ENCODE peak calls at places on chromosomes 13 and 19, in eight cellular contexts. A is stimulated activated CD4-positive, alpha-beta T cell treated with anti-CD3 and anti-CD28 coated beads, Interleukin-12 subunit alpha, Interleukin-12 subunit beta, amount 100 ng/mL, for 4 hours; E is uterus; K is neuronal stem cell; Z is germinal center; C is stimulated activated CD8-positive, alpha-beta memory T cell treated with anti-CD3 and anti-CD28 coated beads, Interleukin-15, amount 100 ng/mL, for 4 hours; H is fibroblast of pulmonary artery; Q is NCI-H1105. L is an unnamed sample.
A peak's percentile ranks its signal among the peaks of the same experiment; 100 is the strongest.

GRCh38 chr13:78586706-78587105 is 16.6 kb downstream of the POU4F1 start:
- DNase-seq in A (no peak), E (no peak), K (peak; percentile 61), Z (peak; percentile 42), C (no peak), H (no peak), Q (no peak), L (no peak)

GRCh38 chr19:49599378-49600298 is 8.7 kb downstream of the PRR12 start:
- DNase-seq in A (no peak), E (no peak), K (no peak), Z (no peak), C (no peak), H (no peak), Q (no peak), L (no peak)

GRCh38 chr19:40724315-40724714 is 7.4 kb downstream of the ITPKC start:
- DNase-seq in A (no peak), E (no peak), K (no peak), Z (no peak), C (no peak), H (no peak), Q (no peak), L (no peak)

GRCh38 chr13:26872444-26873173 is 112.0 kb upstream of the GPR12 start:
- DNase-seq in A (peak; percentile 27), E (no peak), K (peak; percentile 59), Z (peak; percentile 52), C (no peak), H (peak; percentile 42), Q (no peak), L (no peak)

GRCh38 chr13:41361501-41361900 is 50.4 kb downstream of the NAA16 start:
- DNase-seq in A (no peak), E (no peak), K (no peak), Z (no peak), C (no peak), H (peak; percentile 27), Q (no peak), L (no peak)

GRCh38 chr19:5593245-5593962 is 25.7 kb upstream of the TINCR start:
- DNase-seq in A (no peak), E (no peak), K (no peak), Z (no peak), C (no peak), H (no peak), Q (no peak), L (no peak)

GRCh38 chr19:6071103-6071485 is 39.2 kb downstream of the RFX2 start:
- DNase-seq in A (no peak), E (no peak), K (no peak), Z (no peak), C (no peak), H (peak; percentile 77), Q (no peak), L (peak; percentile 57)

GRCh38 chr13:95153647-95154405 is 147.4 kb downstream of the ABCC4 start:
- DNase-seq in A (no peak), E (no peak), K (no peak), Z (no peak), C (no peak), H (peak; percentile 64), Q (no peak), L (no peak)

GRCh38 chr13:23760000-23760399 is 129.2 kb downstream of the MIPEP start:
- DNase-seq in A (no peak), E (no peak), K (no peak), Z (no peak), C (no peak), H (no peak), Q (no peak), L (no peak)

GRCh38 chr19:50959731-50960500 is 7.1 kb upstream of the KLK5 start:
- DNase-seq in A (no peak), E (no peak), K (no peak), Z (no peak), C (no peak), H (no peak), Q (no peak), L (no peak)

GRCh38 chr13:24272452-24273161 is 36.8 kb upstream of the C1QTNF9 start:
- DNase-seq in A (no peak), E (peak; percentile 27), K (no peak), Z (no peak), C (no peak), H (no peak), Q (no peak), L (peak; percentile 62)

GRCh38 chr19:17985037-17985818 is 18.3 kb downstream of the KCNN1 start:
- DNase-seq in A (no peak), E (no peak), K (no peak), Z (no peak), C (no peak), H (no peak), Q (no peak), L (no peak)

GRCh38 chr19:29119582-29119981 is 93.4 kb downstream of the UQCRFS1 start:
- DNase-seq in A (no peak), E (no peak), K (no peak), Z (no peak), C (no peak), H (no peak), Q (no peak), L (no peak)

GRCh38 chr19:53868091-53868891 is 608 bp downstream of the MYADM start:
- DNase-seq in A (no peak), E (peak; percentile 61), K (no peak), Z (peak; percentile 19), C (no peak), H (peak; percentile 69), Q (no peak), L (peak; percentile 79)

GRCh38 chr19:44792286-44792685 is 14.6 kb downstream of the CBLC start:
- DNase-seq in A (no peak), E (no peak), K (no peak), Z (no peak), C (no peak), H (no peak), Q (no peak), L (no peak)